ENCODE peak calls at places on chromosomes 5 and 9, in six cellular contexts. J, O, T, Q, K and D are unnamed samples.

GRCh38 chr5:80268916-80269315 is 13.1 kb upstream of the SERINC5 start:
- DNase-seq in O (no peak), K (no peak), J (no peak), T (no peak), Q (no peak), D (no peak)

GRCh38 chr5:139294372-139295165 is 1.0 kb downstream of the MATR3 start:
- DNase-seq in K (peak; percentile 80), J (peak; percentile 91), T (peak; percentile 82), Q (peak; percentile 63), O (no peak), D (no peak)

GRCh38 chr9:81410201-81410600 is 279.1 kb downstream of the TLE1 start:
- DNase-seq in T (no peak), J (peak; percentile 26), O (peak; percentile 17), K (peak; percentile 95), Q (peak; percentile 92), D (peak; percentile 73)

GRCh38 chr9:2473691-2474090 is 147.9 kb upstream of the VLDLR start:
- DNase-seq in K (no peak), T (no peak), J (no peak), O (no peak), Q (no peak), D (no peak)

GRCh38 chr5:174935854-174936474 is 211.6 kb downstream of the MSX2 start:
- DNase-seq in T (no peak), Q (peak; percentile 40), K (peak; percentile 39), J (peak; percentile 57), O (peak; percentile 51), D (no peak)

GRCh38 chr9:16266648-16267276 is 603.7 kb downstream of the BNC2 start:
- DNase-seq in J (peak; percentile 45), Q (no peak), O (no peak), K (no peak), T (no peak), D (no peak)

GRCh38 chr5:177433658-177434217 is 7.3 kb downstream of the GRK6 start:
- DNase-seq in Q (no peak), K (no peak), O (no peak), T (peak; percentile 75), J (no peak), D (no peak)

GRCh38 chr5:157934600-157934999 is 75.7 kb upstream of the CLINT1 start:
- DNase-seq in J (no peak), O (no peak), Q (no peak), K (no peak), T (no peak), D (no peak)

GRCh38 chr5:63245271-63245670 is 666.7 kb downstream of the LRRC70 start:
- DNase-seq in Q (no peak), O (no peak), J (no peak), T (no peak), K (peak; percentile 60), D (no peak)

GRCh38 chr9:133489253-133490190 is 10.6 kb upstream of the SLC2A6 start:
- DNase-seq in K (peak; percentile 67), T (no peak), O (no peak), Q (peak; percentile 44), J (no peak), D (no peak)

GRCh38 chr5:4330327-4330726 is 734.7 kb downstream of the IRX1 start:
- DNase-seq in J (no peak), O (no peak), T (no peak), K (no peak), Q (no peak), D (no peak)

GRCh38 chr5:173923236-173924104 is 35.3 kb downstream of the CPEB4 start:
- DNase-seq in J (no peak), O (no peak), K (peak; percentile 66), Q (no peak), T (no peak), D (no peak)

GRCh38 chr9:109776391-109776790 is 3.6 kb upstream of the PALM2AKAP2 start:
- DNase-seq in K (no peak), O (no peak), J (no peak), T (no peak), Q (no peak), D (no peak)

GRCh38 chr9:109781541-109782197 is 1.7 kb downstream of the PALM2AKAP2 start:
- DNase-seq in O (no peak), T (no peak), Q (no peak), J (no peak), K (peak; percentile 35), D (no peak)

GRCh38 chr9:109781086-109781485 is 1.1 kb downstream of the PALM2AKAP2 start:
- DNase-seq in O (no peak), J (no peak), K (no peak), Q (no peak), T (no peak), D (no peak)

GRCh38 chr9:109780453-109781033 is 545 bp downstream of the PALM2AKAP2 start:
- DNase-seq in J (no peak), Q (no peak), T (no peak), K (peak; percentile 43), O (no peak), D (no peak)

DNA sequence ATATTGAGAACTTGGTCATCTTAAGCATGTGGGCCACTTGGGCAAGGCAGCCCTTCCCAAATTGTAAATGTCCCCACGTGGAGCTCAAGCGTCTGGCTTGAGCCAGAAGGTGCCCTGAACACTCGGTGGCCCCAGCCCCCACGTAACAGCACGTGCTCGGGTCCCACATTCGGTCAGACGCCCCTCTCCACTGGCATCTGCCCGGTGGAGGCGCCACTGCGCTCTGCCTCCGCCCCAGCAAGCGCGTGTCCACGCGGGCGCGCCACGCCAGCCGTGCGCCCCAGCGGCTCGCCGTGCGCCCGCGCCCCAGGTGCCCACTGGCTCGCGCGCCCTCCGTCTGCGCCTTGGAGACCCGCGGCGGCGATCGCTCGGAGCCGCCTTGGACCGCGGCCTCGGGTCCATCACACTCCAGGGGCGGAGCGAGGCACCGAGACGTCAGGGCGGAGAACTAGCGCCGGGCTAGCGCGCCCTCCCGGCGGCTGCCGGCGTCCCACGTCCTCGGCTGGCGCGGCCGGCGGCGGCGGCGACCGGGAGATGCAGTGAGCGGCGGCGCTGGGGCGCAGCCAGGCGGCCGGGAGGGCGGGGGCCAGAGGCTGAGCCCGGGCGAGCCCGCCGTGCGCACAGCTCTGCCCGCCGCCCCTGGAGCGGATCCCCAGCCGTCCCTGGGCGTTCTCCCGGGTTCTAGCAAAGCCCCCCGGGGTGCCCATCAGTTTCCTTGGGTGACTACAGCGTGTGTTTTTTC is at the start of gene PALM2AKAP2:
- DNase-seq in T (peak; percentile 74), O (no peak), J (peak; percentile 43), Q (no peak), K (peak; percentile 73), D (no peak)
- TF ChIP-seq CTCF in T (peak; percentile 79), O (peak; percentile 34), J (peak; percentile 43), Q (peak; percentile 28), K (no peak), D (peak; percentile 12)

GRCh38 chr5:159097461-159098284 is 2.0 kb downstream of the EBF1 start:
- DNase-seq in J (no peak), O (no peak), T (no peak), K (peak; percentile 48), Q (no peak), D (no peak)

GRCh38 chr5:159094745-159095144 is 5.0 kb downstream of the EBF1 start:
- DNase-seq in Q (peak; percentile 69), O (no peak), K (peak; percentile 73), T (peak; percentile 82), J (peak; percentile 93), D (no peak)

GRCh38 chr5:159095218-159095617 is 4.5 kb downstream of the EBF1 start:
- DNase-seq in T (no peak), O (no peak), J (no peak), K (no peak), Q (no peak), D (no peak)

GRCh38 chr5:159096555-159097460 is 2.9 kb downstream of the EBF1 start:
- DNase-seq in T (no peak), K (no peak), Q (no peak), O (no peak), J (no peak), D (no peak)

GRCh38 chr5:159095882-159096554 is 3.7 kb downstream of the EBF1 start:
- DNase-seq in Q (no peak), K (no peak), T (no peak), J (no peak), O (no peak), D (no peak)
- H3K4me3 ChIP-seq in Q (peak overlapping the region; percentile 63), K (peak overlapping the region; percentile 76), T (no peak overlapping the region), J (no peak overlapping the region), O (no peak overlapping the region), D (no peak overlapping the region)

DNA sequence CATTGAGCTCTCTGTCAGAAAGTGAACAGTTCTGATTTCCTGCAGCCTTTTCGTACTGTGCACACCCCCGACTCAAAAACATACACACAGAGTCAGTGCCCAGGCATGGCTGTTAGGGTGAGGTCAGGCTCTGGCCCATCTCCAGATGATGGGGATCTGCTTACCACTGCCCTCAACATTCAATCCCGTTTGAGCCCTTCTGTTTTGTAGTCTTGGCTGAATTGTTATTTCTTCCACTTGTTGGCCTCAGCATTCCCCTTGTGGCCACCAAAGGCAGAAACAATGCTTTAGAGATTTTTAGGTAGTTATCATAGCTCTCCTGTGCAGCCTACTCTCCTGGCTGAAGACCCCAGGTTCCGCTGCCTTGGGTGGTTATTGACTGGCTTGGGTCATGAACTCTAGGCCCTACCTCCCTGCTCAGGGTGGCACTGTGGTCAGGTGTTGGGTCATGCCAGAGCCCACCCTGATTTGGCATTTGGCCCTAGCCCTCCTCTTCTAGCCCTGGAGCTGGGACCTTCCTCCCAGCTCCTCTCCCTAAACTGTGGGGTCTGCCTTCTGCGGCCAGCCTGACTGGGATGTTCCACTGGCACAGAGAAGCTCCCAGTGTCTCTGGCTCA is 7.8 kb upstream of the MYOZ3 start:
- DNase-seq in J (no peak), O (no peak), T (no peak), K (peak; percentile 69), Q (no peak), D (no peak)
- TF ChIP-seq CTCF in J (no peak), O (no peak), T (peak; percentile 24), K (peak; percentile 52), Q (peak; percentile 72), D (peak; percentile 48)

GRCh38 chr5:127288676-127289075 is 1.9 kb upstream of the MEGF10 start:
- DNase-seq in K (no peak), Q (no peak), O (no peak), T (no peak), J (no peak), D (no peak)

GRCh38 chr5:127293373-127293772 is 2.8 kb downstream of the MEGF10 start:
- DNase-seq in K (no peak), T (no peak), J (no peak), Q (no peak), O (no peak), D (no peak)

GRCh38 chr5:127292030-127292735 is 1.6 kb downstream of the MEGF10 start:
- DNase-seq in J (no peak), K (no peak), O (no peak), T (no peak), Q (no peak), D (no peak)

GRCh38 chr5:127290019-127290945 is at the start of gene MEGF10:
- DNase-seq in K (peak; percentile 43), Q (peak; percentile 40), T (no peak), O (no peak), J (no peak), D (no peak)

DNA sequence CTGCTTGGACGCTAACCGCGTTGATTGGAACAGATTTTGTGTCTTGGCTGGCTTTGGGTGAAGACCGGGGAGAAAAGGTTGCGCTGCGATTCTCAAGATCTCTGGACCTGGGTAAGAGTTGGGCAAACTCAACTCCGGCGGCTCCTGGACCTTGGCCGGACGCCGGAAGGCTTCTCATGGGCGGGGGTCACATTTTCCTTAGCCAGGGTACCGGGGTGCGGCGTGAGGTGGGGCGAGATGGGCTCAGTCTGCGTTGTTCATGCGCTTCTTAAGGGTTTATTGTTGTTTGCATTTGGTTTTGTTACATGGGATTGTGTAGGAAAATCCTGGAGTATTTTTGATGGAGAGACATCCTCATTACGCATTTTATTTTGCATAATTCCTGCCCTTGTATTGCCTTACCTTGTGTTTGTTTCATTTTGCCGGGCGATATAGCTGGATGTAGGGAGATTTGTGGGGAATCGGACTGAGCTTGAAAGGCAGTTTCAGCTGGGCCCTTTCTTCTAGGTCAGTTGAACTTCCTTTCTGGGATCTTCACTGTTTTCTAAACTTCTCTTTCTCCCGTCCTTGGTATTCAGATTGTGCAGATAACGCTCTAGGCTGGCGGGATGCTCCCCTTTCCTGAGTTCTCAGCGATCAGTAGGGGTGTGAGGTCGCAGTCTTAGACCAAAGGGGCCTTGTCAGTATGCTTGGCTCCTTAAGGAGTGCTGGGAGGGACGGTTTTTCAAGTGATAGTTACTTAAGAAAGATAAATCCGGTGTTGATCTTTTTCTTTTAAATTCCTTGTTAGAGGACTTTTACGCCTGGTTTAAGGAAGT is 559 bp downstream of the MEGF10 start:
- DNase-seq in Q (no peak), K (no peak), O (no peak), T (no peak), J (no peak), D (no peak)
- H3K4me3 ChIP-seq in Q (peak overlapping the region; percentile 55), K (peak overlapping the region; percentile 37), O (peak overlapping the region; percentile 19), T (no peak overlapping the region), J (peak overlapping the region; percentile 34), D (no peak overlapping the region)